ENCODE peak calls at places on chromosomes 4 and X, in ten cellular contexts. T is activated CD8-positive, alpha-beta T cell treated with anti-CD3 and anti-CD28 coated beads, Interleukin-2, amount 10 ng/mL, durations not matched to agents 7 days and 5 days; Q is D341Med; A is colonic mucosa; X is ureter; C is fibroblast of the conjunctiva; H is suprapubic skin; B is chondrocyte; K is G401; D is retina. N is an unnamed sample.

GRCh38 chrX:86148024-86148511 is at the start of gene DACH2:
- DNase-seq in Q (peak), D (peak), A (peak), B (peak), X (peak), K (no peak), H (no peak), C (peak), T (peak), N (no peak)

GRCh38 chrX:153722704-153723350 is 1.4 kb downstream of the BCAP31 start:
- DNase-seq in D (no peak), K (no peak), X (no peak), T (no peak), Q (no peak), B (no peak), C (no peak), H (no peak), A (no peak), N (no peak)

GRCh38 chr4:123018391-123018755 is 96.0 kb upstream of the NUDT6 start:
- DNase-seq in X (no peak), T (no peak), B (no peak), K (no peak), C (no peak), D (no peak), H (no peak), Q (no peak), A (no peak), N (no peak)

GRCh38 chr4:158630893-158631292 is 40.8 kb downstream of the C4orf46 start:
- DNase-seq in D (no peak), T (no peak), K (no peak), H (no peak), B (no peak), X (no peak), Q (no peak), C (no peak), A (peak), N (no peak)

GRCh38 chr4:159360549-159360948 is 257.7 kb downstream of the RAPGEF2 start:
- DNase-seq in D (no peak), Q (no peak), H (no peak), T (no peak), X (no peak), B (no peak), A (no peak), K (no peak), C (peak), N (no peak)

GRCh38 chr4:153759407-153760226 is at the start of gene RNF175:
- DNase-seq in X (no peak), C (no peak), A (no peak), Q (peak), T (no peak), B (no peak), H (no peak), K (peak), D (peak), N (no peak)

GRCh38 chr4:101192244-101192643 is 155.1 kb downstream of the PPP3CA start:
- DNase-seq in H (no peak), C (no peak), B (no peak), Q (no peak), K (no peak), D (no peak), X (no peak), T (no peak), A (no peak), N (no peak)

GRCh38 chrX:71637848-71638247 is 19.5 kb upstream of the CXCR3 start:
- DNase-seq in K (no peak), C (no peak), A (no peak), B (no peak), X (no peak), Q (no peak), H (no peak), T (no peak), D (no peak), N (no peak)

GRCh38 chr4:82371398-82371972 is 2.3 kb downstream of the HNRNPD start:
- DNase-seq in D (no peak), A (no peak), B (no peak), X (no peak), T (no peak), K (no peak), Q (peak), C (no peak), H (no peak), N (no peak)

GRCh38 chrX:17788956-17789562 is 51.8 kb downstream of the SCML1 start:
- DNase-seq in D (no peak), T (no peak), X (no peak), K (no peak), Q (no peak), A (no peak), B (no peak), C (no peak), H (no peak), N (no peak)

GRCh38 chrX:21996872-21997271 is 35.3 kb upstream of the PHEX start:
- DNase-seq in H (no peak), B (no peak), K (no peak), Q (no peak), A (no peak), D (peak), T (no peak), C (no peak), X (no peak), N (peak)

GRCh38 chr4:12144051-12144450 is 715.4 kb upstream of the HS3ST1 start:
- DNase-seq in A (no peak), H (no peak), D (no peak), C (no peak), Q (no peak), T (no peak), K (no peak), X (no peak), B (no peak), N (no peak)

GRCh38 chr4:53593765-53594164 is 2.5 kb upstream of the LNX1 start:
- DNase-seq in Q (no peak), A (no peak), D (no peak), K (no peak), X (no peak), T (no peak), H (no peak), B (no peak), C (no peak), N (no peak)

GRCh38 chr4:151854731-151855130 is 93.9 kb upstream of the GATB start:
- DNase-seq in T (no peak), K (no peak), X (no peak), D (no peak), C (no peak), Q (no peak), A (no peak), H (no peak), B (no peak), N (no peak)

GRCh38 chr4:20265726-20266125 is 14.0 kb downstream of the SLIT2 start:
- DNase-seq in Q (no peak), A (no peak), C (no peak), B (no peak), K (no peak), X (no peak), T (no peak), H (no peak), D (no peak), N (no peak)

GRCh38 chr4:70885174-70885573 is 17.0 kb upstream of the MOB1B start:
- DNase-seq in D (no peak), T (no peak), C (no peak), K (no peak), A (no peak), H (no peak), Q (no peak), B (no peak), X (no peak), N (no peak)

GRCh38 chr4:140252742-140253555 is 99.0 kb upstream of the MAML3 start:
- DNase-seq in H (peak), K (peak), B (no peak), C (peak), X (peak), T (peak), A (peak), D (peak), Q (peak), N (peak)

GRCh38 chrX:141439651-141440050 is 144.9 kb downstream of the SPANXA1 start:
- DNase-seq in H (no peak), C (peak), T (no peak), K (no peak), Q (no peak), B (no peak), X (no peak), D (no peak), A (no peak), N (no peak)

GRCh38 chr4:11720292-11720691 is 291.6 kb upstream of the HS3ST1 start:
- DNase-seq in X (no peak), D (no peak), H (no peak), B (no peak), A (no peak), K (peak), C (peak), T (no peak), Q (peak), N (no peak)

GRCh38 chrX:38882894-38883620 is 81.8 kb downstream of the MID1IP1 start:
- DNase-seq in B (no peak), H (no peak), X (no peak), K (no peak), C (peak), A (no peak), T (no peak), Q (no peak), D (no peak), N (no peak)

GRCh38 chr4:123520376-123520775 is 123.8 kb downstream of the SPRY1 start:
- DNase-seq in D (no peak), K (no peak), H (no peak), Q (no peak), B (no peak), X (no peak), C (no peak), A (no peak), T (no peak), N (no peak)

GRCh38 chrX:25130619-25131018 is 114.9 kb upstream of the ARX start:
- DNase-seq in D (no peak), X (no peak), T (no peak), C (no peak), K (no peak), H (no peak), B (no peak), A (no peak), Q (no peak), N (no peak)